ENCODE peak calls at places on chromosomes 3 and 15, in eight cellular contexts. One of them, this sample, is unnamed.
A peak's percentile ranks its signal among the peaks of the same experiment; 100 is the strongest.

GRCh38 chr3:128906804-128907525 is 27.5 kb downstream of the ACAD9 start:
- DNase-seq in CD4-positive, alpha-beta T cell: no peak
- DNase-seq in SJSA1: no peak
- DNase-seq in AG04450: no peak
- DNase-seq in activated CD4-positive, alpha-beta T cell treated with anti-CD3 and anti-CD28 coated beads, Interleukin-2, amount 50 U/mL, for 24 hours: no peak
- DNase-seq in stimulated activated effector memory CD8-positive, alpha-beta T cell treated with anti-CD3 and anti-CD28 coated beads, Interleukin-12 subunit alpha, Interleukin-12 subunit beta, amount 100 ng/mL, for 72 hours: no peak
- DNase-seq in stimulated activated CD8-positive, alpha-beta memory T cell treated with anti-CD3 and anti-CD28 coated beads, Interleukin-4, amount 100 ng/mL, for 4 hours: no peak
- DNase-seq in EH: no peak
- DNase-seq in this sample: no peak

GRCh38 chr15:76163429-76164020 is 103.7 kb downstream of the TMEM266 start:
- DNase-seq in CD4-positive, alpha-beta T cell: no peak
- DNase-seq in SJSA1: no peak
- DNase-seq in AG04450: peak; percentile 68
- DNase-seq in activated CD4-positive, alpha-beta T cell treated with anti-CD3 and anti-CD28 coated beads, Interleukin-2, amount 50 U/mL, for 24 hours: no peak
- DNase-seq in stimulated activated effector memory CD8-positive, alpha-beta T cell treated with anti-CD3 and anti-CD28 coated beads, Interleukin-12 subunit alpha, Interleukin-12 subunit beta, amount 100 ng/mL, for 72 hours: no peak
- DNase-seq in stimulated activated CD8-positive, alpha-beta memory T cell treated with anti-CD3 and anti-CD28 coated beads, Interleukin-4, amount 100 ng/mL, for 4 hours: no peak
- DNase-seq in EH: peak; percentile 79
- DNase-seq in this sample: peak; percentile 76

GRCh38 chr15:88748651-88749050 is 54.6 kb upstream of the ACAN start:
- DNase-seq in CD4-positive, alpha-beta T cell: no peak
- DNase-seq in SJSA1: no peak
- DNase-seq in AG04450: no peak
- DNase-seq in activated CD4-positive, alpha-beta T cell treated with anti-CD3 and anti-CD28 coated beads, Interleukin-2, amount 50 U/mL, for 24 hours: no peak
- DNase-seq in stimulated activated effector memory CD8-positive, alpha-beta T cell treated with anti-CD3 and anti-CD28 coated beads, Interleukin-12 subunit alpha, Interleukin-12 subunit beta, amount 100 ng/mL, for 72 hours: no peak
- DNase-seq in stimulated activated CD8-positive, alpha-beta memory T cell treated with anti-CD3 and anti-CD28 coated beads, Interleukin-4, amount 100 ng/mL, for 4 hours: no peak
- DNase-seq in EH: peak; percentile 21
- DNase-seq in this sample: no peak

GRCh38 chr3:55637906-55638635 is 151.0 kb upstream of the WNT5A start:
- DNase-seq in CD4-positive, alpha-beta T cell: no peak
- DNase-seq in SJSA1: no peak
- DNase-seq in AG04450: no peak
- DNase-seq in activated CD4-positive, alpha-beta T cell treated with anti-CD3 and anti-CD28 coated beads, Interleukin-2, amount 50 U/mL, for 24 hours: no peak
- DNase-seq in stimulated activated effector memory CD8-positive, alpha-beta T cell treated with anti-CD3 and anti-CD28 coated beads, Interleukin-12 subunit alpha, Interleukin-12 subunit beta, amount 100 ng/mL, for 72 hours: no peak
- DNase-seq in stimulated activated CD8-positive, alpha-beta memory T cell treated with anti-CD3 and anti-CD28 coated beads, Interleukin-4, amount 100 ng/mL, for 4 hours: no peak
- DNase-seq in EH: no peak
- DNase-seq in this sample: no peak

GRCh38 chr3:171138027-171138426 is 111.5 kb upstream of the SLC2A2 start:
- DNase-seq in CD4-positive, alpha-beta T cell: no peak
- DNase-seq in SJSA1: no peak
- DNase-seq in AG04450: no peak
- DNase-seq in activated CD4-positive, alpha-beta T cell treated with anti-CD3 and anti-CD28 coated beads, Interleukin-2, amount 50 U/mL, for 24 hours: no peak
- DNase-seq in stimulated activated effector memory CD8-positive, alpha-beta T cell treated with anti-CD3 and anti-CD28 coated beads, Interleukin-12 subunit alpha, Interleukin-12 subunit beta, amount 100 ng/mL, for 72 hours: no peak
- DNase-seq in stimulated activated CD8-positive, alpha-beta memory T cell treated with anti-CD3 and anti-CD28 coated beads, Interleukin-4, amount 100 ng/mL, for 4 hours: no peak
- DNase-seq in EH: no peak
- DNase-seq in this sample: no peak

GRCh38 chr15:70252056-70252935 is 154.6 kb upstream of the TLE3 start:
- DNase-seq in CD4-positive, alpha-beta T cell: no peak
- DNase-seq in SJSA1: no peak
- DNase-seq in AG04450: no peak
- DNase-seq in activated CD4-positive, alpha-beta T cell treated with anti-CD3 and anti-CD28 coated beads, Interleukin-2, amount 50 U/mL, for 24 hours: no peak
- DNase-seq in stimulated activated effector memory CD8-positive, alpha-beta T cell treated with anti-CD3 and anti-CD28 coated beads, Interleukin-12 subunit alpha, Interleukin-12 subunit beta, amount 100 ng/mL, for 72 hours: no peak
- DNase-seq in stimulated activated CD8-positive, alpha-beta memory T cell treated with anti-CD3 and anti-CD28 coated beads, Interleukin-4, amount 100 ng/mL, for 4 hours: no peak
- DNase-seq in EH: no peak
- DNase-seq in this sample: no peak

GRCh38 chr3:100709840-100710235 is 544 bp downstream of the TFG start:
- DNase-seq in CD4-positive, alpha-beta T cell: no peak
- DNase-seq in SJSA1: no peak
- DNase-seq in AG04450: no peak
- DNase-seq in activated CD4-positive, alpha-beta T cell treated with anti-CD3 and anti-CD28 coated beads, Interleukin-2, amount 50 U/mL, for 24 hours: no peak
- DNase-seq in stimulated activated effector memory CD8-positive, alpha-beta T cell treated with anti-CD3 and anti-CD28 coated beads, Interleukin-12 subunit alpha, Interleukin-12 subunit beta, amount 100 ng/mL, for 72 hours: peak; percentile 23
- DNase-seq in stimulated activated CD8-positive, alpha-beta memory T cell treated with anti-CD3 and anti-CD28 coated beads, Interleukin-4, amount 100 ng/mL, for 4 hours: no peak
- DNase-seq in EH: peak; percentile 52
- DNase-seq in this sample: peak; percentile 74

GRCh38 chr3:186057594-186057993 is 51.3 kb downstream of the ETV5 start:
- DNase-seq in CD4-positive, alpha-beta T cell: no peak
- DNase-seq in SJSA1: no peak
- DNase-seq in AG04450: peak; percentile 90
- DNase-seq in activated CD4-positive, alpha-beta T cell treated with anti-CD3 and anti-CD28 coated beads, Interleukin-2, amount 50 U/mL, for 24 hours: no peak
- DNase-seq in stimulated activated effector memory CD8-positive, alpha-beta T cell treated with anti-CD3 and anti-CD28 coated beads, Interleukin-12 subunit alpha, Interleukin-12 subunit beta, amount 100 ng/mL, for 72 hours: no peak
- DNase-seq in stimulated activated CD8-positive, alpha-beta memory T cell treated with anti-CD3 and anti-CD28 coated beads, Interleukin-4, amount 100 ng/mL, for 4 hours: no peak
- DNase-seq in EH: peak; percentile 67
- DNase-seq in this sample: peak; percentile 79

GRCh38 chr3:64363842-64364241 is 138.6 kb upstream of the PRICKLE2 start:
- DNase-seq in CD4-positive, alpha-beta T cell: no peak
- DNase-seq in SJSA1: no peak
- DNase-seq in AG04450: no peak
- DNase-seq in activated CD4-positive, alpha-beta T cell treated with anti-CD3 and anti-CD28 coated beads, Interleukin-2, amount 50 U/mL, for 24 hours: no peak
- DNase-seq in stimulated activated effector memory CD8-positive, alpha-beta T cell treated with anti-CD3 and anti-CD28 coated beads, Interleukin-12 subunit alpha, Interleukin-12 subunit beta, amount 100 ng/mL, for 72 hours: no peak
- DNase-seq in stimulated activated CD8-positive, alpha-beta memory T cell treated with anti-CD3 and anti-CD28 coated beads, Interleukin-4, amount 100 ng/mL, for 4 hours: no peak
- DNase-seq in EH: no peak
- DNase-seq in this sample: no peak

GRCh38 chr3:124685481-124685880 is 44.8 kb upstream of the UMPS start:
- DNase-seq in CD4-positive, alpha-beta T cell: no peak
- DNase-seq in SJSA1: no peak
- DNase-seq in AG04450: no peak
- DNase-seq in activated CD4-positive, alpha-beta T cell treated with anti-CD3 and anti-CD28 coated beads, Interleukin-2, amount 50 U/mL, for 24 hours: no peak
- DNase-seq in stimulated activated effector memory CD8-positive, alpha-beta T cell treated with anti-CD3 and anti-CD28 coated beads, Interleukin-12 subunit alpha, Interleukin-12 subunit beta, amount 100 ng/mL, for 72 hours: no peak
- DNase-seq in stimulated activated CD8-positive, alpha-beta memory T cell treated with anti-CD3 and anti-CD28 coated beads, Interleukin-4, amount 100 ng/mL, for 4 hours: no peak
- DNase-seq in EH: peak; percentile 23
- DNase-seq in this sample: peak; percentile 22

GRCh38 chr3:113143353-113143752 is 68.0 kb upstream of the BOC start:
- DNase-seq in CD4-positive, alpha-beta T cell: no peak
- DNase-seq in SJSA1: no peak
- DNase-seq in AG04450: no peak
- DNase-seq in activated CD4-positive, alpha-beta T cell treated with anti-CD3 and anti-CD28 coated beads, Interleukin-2, amount 50 U/mL, for 24 hours: no peak
- DNase-seq in stimulated activated effector memory CD8-positive, alpha-beta T cell treated with anti-CD3 and anti-CD28 coated beads, Interleukin-12 subunit alpha, Interleukin-12 subunit beta, amount 100 ng/mL, for 72 hours: no peak
- DNase-seq in stimulated activated CD8-positive, alpha-beta memory T cell treated with anti-CD3 and anti-CD28 coated beads, Interleukin-4, amount 100 ng/mL, for 4 hours: no peak
- DNase-seq in EH: no peak
- DNase-seq in this sample: no peak

This sample was measured in adipocyte.